ENCODE peak calls at places on chromosomes 12 and 14, in six cellular contexts. One of them, this sample, is unnamed. For H3K4me1 and H3K9me3, the result is how much of the 10 kb centered on the place peaks cover.

GRCh38 chr14:104103061-104104005 is 17.8 kb downstream of the ASPG start:
- DNase-seq in neural progenitor cell: peak
- DNase-seq in BE2C: no peak
- DNase-seq in tibial nerve: no peak
- DNase-seq in pancreas: peak
- DNase-seq in mucosa of descending colon: peak
- DNase-seq in this sample: peak

GRCh38 chr12:46950116-46950515 is 124.3 kb upstream of the SLC38A4 start:
- DNase-seq in neural progenitor cell: no peak
- DNase-seq in BE2C: no peak
- DNase-seq in tibial nerve: no peak
- DNase-seq in pancreas: no peak
- DNase-seq in mucosa of descending colon: no peak
- DNase-seq in this sample: peak

GRCh38 chr14:68464716-68465115 is 328.2 kb downstream of the ZFP36L1 start:
- DNase-seq in neural progenitor cell: no peak
- DNase-seq in BE2C: no peak
- DNase-seq in tibial nerve: no peak
- DNase-seq in pancreas: no peak
- DNase-seq in mucosa of descending colon: no peak
- DNase-seq in this sample: no peak

GRCh38 chr12:1319215-1319614 is 275.2 kb downstream of the FBXL14 start:
- DNase-seq in neural progenitor cell: no peak
- DNase-seq in BE2C: no peak
- DNase-seq in tibial nerve: no peak
- DNase-seq in pancreas: no peak
- DNase-seq in mucosa of descending colon: no peak
- DNase-seq in this sample: no peak

GRCh38 chr14:72616811-72617210 is 277.1 kb downstream of the DPF3 start:
- DNase-seq in neural progenitor cell: no peak
- DNase-seq in BE2C: no peak
- DNase-seq in tibial nerve: no peak
- DNase-seq in pancreas: no peak
- DNase-seq in mucosa of descending colon: no peak
- DNase-seq in this sample: no peak

GRCh38 chr12:56768424-56768823 is 5.3 kb downstream of the HSD17B6 start:
- DNase-seq in neural progenitor cell: no peak
- DNase-seq in BE2C: no peak
- DNase-seq in tibial nerve: no peak
- DNase-seq in pancreas: no peak
- DNase-seq in mucosa of descending colon: no peak
- DNase-seq in this sample: no peak

GRCh38 chr14:94044476-94045091 is 18.4 kb downstream of the OTUB2 start:
- DNase-seq in neural progenitor cell: no peak
- DNase-seq in BE2C: no peak
- DNase-seq in tibial nerve: no peak
- DNase-seq in pancreas: no peak
- DNase-seq in mucosa of descending colon: no peak
- DNase-seq in this sample: no peak

GRCh38 chr14:94011795-94012194 is 14.3 kb upstream of the OTUB2 start:
- DNase-seq in neural progenitor cell: no peak
- DNase-seq in BE2C: no peak
- DNase-seq in tibial nerve: no peak
- DNase-seq in pancreas: no peak
- DNase-seq in mucosa of descending colon: no peak
- DNase-seq in this sample: no peak

GRCh38 chr12:102960766-102961487 is 3.5 kb downstream of the ASCL1 start:
- DNase-seq in neural progenitor cell: peak
- DNase-seq in BE2C: peak
- DNase-seq in tibial nerve: no peak
- DNase-seq in pancreas: no peak
- DNase-seq in mucosa of descending colon: no peak
- DNase-seq in this sample: no peak

GRCh38 chr12:95942106-95942531 is 295 bp downstream of the CCDC38 start:
- DNase-seq in neural progenitor cell: no peak
- DNase-seq in BE2C: no peak
- DNase-seq in tibial nerve: no peak
- DNase-seq in pancreas: no peak
- DNase-seq in mucosa of descending colon: no peak
- DNase-seq in this sample: no peak

GRCh38 chr14:22811752-22812151 is 3.5 kb downstream of the SLC7A7 start:
- DNase-seq in neural progenitor cell: no peak
- DNase-seq in BE2C: no peak
- DNase-seq in tibial nerve: no peak
- DNase-seq in pancreas: no peak
- DNase-seq in mucosa of descending colon: no peak
- DNase-seq in this sample: no peak

GRCh38 chr12:40325349-40325960 is 100.7 kb downstream of the LRRK2 start:
- DNase-seq in neural progenitor cell: peak
- DNase-seq in BE2C: no peak
- DNase-seq in tibial nerve: no peak
- DNase-seq in pancreas: no peak
- DNase-seq in mucosa of descending colon: no peak
- DNase-seq in this sample: peak

GRCh38 chr12:39617887-39618286 is 1.7 kb downstream of the ABCD2 start:
- DNase-seq in neural progenitor cell: no peak
- DNase-seq in BE2C: no peak
- DNase-seq in tibial nerve: no peak
- DNase-seq in pancreas: no peak
- DNase-seq in mucosa of descending colon: no peak
- DNase-seq in this sample: no peak

GRCh38 chr14:101561145-101561896 is at the start of gene DIO3:
- DNase-seq in neural progenitor cell: peak
- DNase-seq in BE2C: peak
- DNase-seq in tibial nerve: peak
- DNase-seq in pancreas: no peak
- DNase-seq in mucosa of descending colon: peak
- DNase-seq in this sample: peak

GRCh38 chr12:49541140-49541861 is 2.5 kb downstream of the KCNH3 start:
- DNase-seq in neural progenitor cell: no peak
- DNase-seq in BE2C: no peak
- DNase-seq in tibial nerve: no peak
- DNase-seq in pancreas: no peak
- DNase-seq in mucosa of descending colon: no peak
- DNase-seq in this sample: no peak

GRCh38 chr14:42110167-42110566 is 503.5 kb downstream of the LRFN5 start:
- DNase-seq in neural progenitor cell: peak
- DNase-seq in BE2C: no peak
- DNase-seq in tibial nerve: no peak
- DNase-seq in pancreas: no peak
- DNase-seq in mucosa of descending colon: no peak
- DNase-seq in this sample: peak
- TF ChIP-seq CTCF in neural progenitor cell: peak
- TF ChIP-seq CTCF in BE2C: peak
- TF ChIP-seq CTCF in tibial nerve: peak
- TF ChIP-seq CTCF in pancreas: no peak
- TF ChIP-seq CTCF in mucosa of descending colon: no peak
- TF ChIP-seq CTCF in this sample: no peak

GRCh38 chr12:116915326-116915725 is 4.6 kb downstream of the FBXW8 start:
- DNase-seq in neural progenitor cell: no peak
- DNase-seq in BE2C: no peak
- DNase-seq in tibial nerve: no peak
- DNase-seq in pancreas: no peak
- DNase-seq in mucosa of descending colon: no peak
- DNase-seq in this sample: no peak
- H3K4me1 ChIP-seq in neural progenitor cell: under half
- H3K4me1 ChIP-seq in BE2C: under half
- H3K4me1 ChIP-seq in tibial nerve: under half
- H3K4me1 ChIP-seq in pancreas: under half
- H3K4me1 ChIP-seq in mucosa of descending colon: under half
- H3K4me1 ChIP-seq in this sample: half or more

GRCh38 chr12:21814327-21814726 is 39.8 kb upstream of the KCNJ8 start:
- DNase-seq in neural progenitor cell: no peak
- DNase-seq in BE2C: no peak
- DNase-seq in tibial nerve: no peak
- DNase-seq in pancreas: no peak
- DNase-seq in mucosa of descending colon: no peak
- DNase-seq in this sample: no peak

GRCh38 chr12:21813125-21813524 is 38.6 kb upstream of the KCNJ8 start:
- DNase-seq in neural progenitor cell: no peak
- DNase-seq in BE2C: peak
- DNase-seq in tibial nerve: no peak
- DNase-seq in pancreas: no peak
- DNase-seq in mucosa of descending colon: no peak
- DNase-seq in this sample: no peak

GRCh38 chr12:21815306-21816062 is 41.0 kb upstream of the KCNJ8 start:
- DNase-seq in neural progenitor cell: no peak
- DNase-seq in BE2C: no peak
- DNase-seq in tibial nerve: no peak
- DNase-seq in pancreas: no peak
- DNase-seq in mucosa of descending colon: no peak
- DNase-seq in this sample: no peak

GRCh38 chr12:21813751-21814150 is 39.2 kb upstream of the KCNJ8 start:
- DNase-seq in neural progenitor cell: no peak
- DNase-seq in BE2C: no peak
- DNase-seq in tibial nerve: no peak
- DNase-seq in pancreas: no peak
- DNase-seq in mucosa of descending colon: no peak
- DNase-seq in this sample: no peak

DNA sequence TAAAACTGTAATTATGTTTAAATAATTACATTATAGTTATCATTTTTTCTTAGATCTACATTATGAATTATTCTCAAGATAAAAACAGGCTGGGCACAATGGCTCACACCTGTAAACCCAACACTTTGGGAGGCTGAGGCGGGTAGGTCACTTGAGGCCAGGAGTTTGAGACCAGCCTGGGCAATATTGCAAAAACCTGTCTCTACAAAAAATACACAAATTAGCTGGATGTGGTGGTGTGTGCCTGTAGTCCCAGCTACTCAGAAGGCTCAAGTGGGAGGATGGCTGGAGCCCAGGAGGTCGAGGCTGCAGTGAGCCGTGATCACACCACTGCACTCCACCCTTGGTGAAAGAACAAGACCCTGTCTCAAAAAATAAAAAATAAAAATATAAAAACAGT is 40.3 kb upstream of the KCNJ8 start:
- DNase-seq in neural progenitor cell: no peak
- DNase-seq in BE2C: no peak
- DNase-seq in tibial nerve: no peak
- DNase-seq in pancreas: no peak
- DNase-seq in mucosa of descending colon: no peak
- DNase-seq in this sample: no peak
- H3K9me3 ChIP-seq in neural progenitor cell: under half
- H3K9me3 ChIP-seq in BE2C: under half
- H3K9me3 ChIP-seq in tibial nerve: under half
- H3K9me3 ChIP-seq in pancreas: under half
- H3K9me3 ChIP-seq in mucosa of descending colon: under half
- H3K9me3 ChIP-seq in this sample: under half

GRCh38 chr14:20803221-20803620 is 577 bp upstream of the RNASE1 start:
- DNase-seq in neural progenitor cell: no peak
- DNase-seq in BE2C: no peak
- DNase-seq in tibial nerve: no peak
- DNase-seq in pancreas: no peak
- DNase-seq in mucosa of descending colon: no peak
- DNase-seq in this sample: no peak
- TF ChIP-seq CTCF in neural progenitor cell: no peak
- TF ChIP-seq CTCF in BE2C: no peak
- TF ChIP-seq CTCF in tibial nerve: no peak
- TF ChIP-seq CTCF in pancreas: no peak
- TF ChIP-seq CTCF in mucosa of descending colon: no peak
- TF ChIP-seq CTCF in this sample: no peak

DNA sequence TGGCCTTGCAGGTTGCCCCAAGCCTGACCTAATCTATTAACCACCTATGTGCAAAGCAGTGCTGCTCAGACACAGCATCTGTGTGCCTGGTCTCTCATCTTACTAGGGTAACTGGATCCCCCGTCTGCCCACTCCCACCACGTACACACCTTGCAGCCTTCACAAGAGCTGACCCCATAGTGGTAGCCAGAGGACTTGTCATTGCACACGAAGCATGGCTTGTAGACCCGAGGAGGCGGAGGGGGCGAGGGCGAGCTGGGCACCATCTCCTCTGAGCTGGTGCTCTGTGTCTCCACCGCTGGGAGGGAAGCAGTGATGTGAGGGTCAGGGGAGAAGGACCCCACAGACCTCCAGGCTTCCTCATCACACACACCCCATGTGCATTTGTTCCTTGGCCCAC is 8.4 kb upstream of the ITGB7 start:
- DNase-seq in neural progenitor cell: no peak
- DNase-seq in BE2C: no peak
- DNase-seq in tibial nerve: no peak
- DNase-seq in pancreas: no peak
- DNase-seq in mucosa of descending colon: no peak
- DNase-seq in this sample: no peak
- H3K4me1 ChIP-seq in neural progenitor cell: under half
- H3K4me1 ChIP-seq in BE2C: under half
- H3K4me1 ChIP-seq in tibial nerve: half or more
- H3K4me1 ChIP-seq in pancreas: under half
- H3K4me1 ChIP-seq in mucosa of descending colon: under half
- H3K4me1 ChIP-seq in this sample: under half

GRCh38 chr12:133130038-133130807 is at the start of the genes ZNF10 and ZNF891:
- DNase-seq in neural progenitor cell: peak
- DNase-seq in BE2C: peak
- DNase-seq in tibial nerve: peak
- DNase-seq in pancreas: peak
- DNase-seq in mucosa of descending colon: peak
- DNase-seq in this sample: peak
- H3K9me3 ChIP-seq in neural progenitor cell: under half
- H3K9me3 ChIP-seq in BE2C: under half
- H3K9me3 ChIP-seq in tibial nerve: half or more
- H3K9me3 ChIP-seq in pancreas: under half
- H3K9me3 ChIP-seq in mucosa of descending colon: half or more
- H3K9me3 ChIP-seq in this sample: under half

GRCh38 chr14:65940056-65940735 is 527.7 kb downstream of the FUT8 start:
- DNase-seq in neural progenitor cell: peak
- DNase-seq in BE2C: peak
- DNase-seq in tibial nerve: no peak
- DNase-seq in pancreas: no peak
- DNase-seq in mucosa of descending colon: no peak
- DNase-seq in this sample: no peak
- TF ChIP-seq CTCF in neural progenitor cell: peak
- TF ChIP-seq CTCF in BE2C: peak
- TF ChIP-seq CTCF in tibial nerve: no peak
- TF ChIP-seq CTCF in pancreas: no peak
- TF ChIP-seq CTCF in mucosa of descending colon: no peak
- TF ChIP-seq CTCF in this sample: peak

GRCh38 chr12:124380793-124381453 is 86.0 kb downstream of the RFLNA start:
- DNase-seq in neural progenitor cell: no peak
- DNase-seq in BE2C: no peak
- DNase-seq in tibial nerve: no peak
- DNase-seq in pancreas: no peak
- DNase-seq in mucosa of descending colon: no peak
- DNase-seq in this sample: no peak

GRCh38 chr12:124381454-124382207 is 86.7 kb downstream of the RFLNA start:
- DNase-seq in neural progenitor cell: no peak
- DNase-seq in BE2C: no peak
- DNase-seq in tibial nerve: peak
- DNase-seq in pancreas: peak
- DNase-seq in mucosa of descending colon: peak
- DNase-seq in this sample: no peak

GRCh38 chr12:124379379-124379937 is 84.6 kb downstream of the RFLNA start:
- DNase-seq in neural progenitor cell: no peak
- DNase-seq in BE2C: no peak
- DNase-seq in tibial nerve: no peak
- DNase-seq in pancreas: no peak
- DNase-seq in mucosa of descending colon: no peak
- DNase-seq in this sample: no peak

GRCh38 chr12:124377981-124378509 is 83.2 kb downstream of the RFLNA start:
- DNase-seq in neural progenitor cell: no peak
- DNase-seq in BE2C: no peak
- DNase-seq in tibial nerve: no peak
- DNase-seq in pancreas: no peak
- DNase-seq in mucosa of descending colon: no peak
- DNase-seq in this sample: no peak

GRCh38 chr12:124379938-124380754 is 85.3 kb downstream of the RFLNA start:
- DNase-seq in neural progenitor cell: peak
- DNase-seq in BE2C: no peak
- DNase-seq in tibial nerve: no peak
- DNase-seq in pancreas: no peak
- DNase-seq in mucosa of descending colon: no peak
- DNase-seq in this sample: no peak
- H3K4me1 ChIP-seq in neural progenitor cell: under half
- H3K4me1 ChIP-seq in BE2C: under half
- H3K4me1 ChIP-seq in tibial nerve: half or more
- H3K4me1 ChIP-seq in pancreas: under half
- H3K4me1 ChIP-seq in mucosa of descending colon: under half
- H3K4me1 ChIP-seq in this sample: under half

This sample was measured in Caco-2.